ENCODE peak calls at places on chromosome 2, in five cellular contexts. C, L, H, Y and Z are unnamed samples.

GRCh38 chr2:237889016-237889415 is 29.6 kb downstream of the RAMP1 start:
- DNase-seq in C (no peak), L (no peak), H (no peak), Y (no peak), Z (no peak)

GRCh38 chr2:65639156-65639876 is 206.9 kb upstream of the SPRED2 start:
- DNase-seq in C (peak), L (peak), H (no peak), Y (no peak), Z (no peak)

GRCh38 chr2:59413751-59414570 is 1139.5 kb downstream of the BCL11A start:
- DNase-seq in C (no peak), L (no peak), H (no peak), Y (no peak), Z (no peak)

GRCh38 chr2:237873961-237874551 is 14.6 kb downstream of the RAMP1 start:
- DNase-seq in C (no peak), L (no peak), H (no peak), Y (no peak), Z (no peak)

GRCh38 chr2:25161055-25161781 is 7.2 kb downstream of the POMC start:
- DNase-seq in C (no peak), L (no peak), H (peak), Y (peak), Z (no peak)

GRCh38 chr2:191791953-191792560 is 54.8 kb downstream of the CAVIN2 start:
- DNase-seq in C (no peak), L (no peak), H (no peak), Y (no peak), Z (no peak)

GRCh38 chr2:237130562-237131421 is 45.1 kb downstream of the COPS8 start:
- DNase-seq in C (no peak), L (no peak), H (no peak), Y (no peak), Z (no peak)

GRCh38 chr2:180124273-180124881 is 117.3 kb upstream of the CWC22 start:
- DNase-seq in C (peak), L (peak), H (no peak), Y (no peak), Z (peak)

GRCh38 chr2:67985586-67985985 is 77.2 kb downstream of the C1D start:
- DNase-seq in C (no peak), L (no peak), H (no peak), Y (no peak), Z (no peak)

GRCh38 chr2:218863021-218863520 is 3.5 kb downstream of the WNT6 start:
- DNase-seq in C (no peak), L (no peak), H (no peak), Y (no peak), Z (no peak)

GRCh38 chr2:75466708-75467311 is 93.9 kb downstream of the EVA1A start:
- DNase-seq in C (peak), L (peak), H (no peak), Y (peak), Z (peak)

GRCh38 chr2:191749181-191749540 is 71.2 kb downstream of the NABP1 start:
- DNase-seq in C (no peak), L (no peak), H (no peak), Y (no peak), Z (no peak)

GRCh38 chr2:170500770-170501169 is 214.4 kb upstream of the SP5 start:
- DNase-seq in C (no peak), L (no peak), H (no peak), Y (no peak), Z (no peak)

GRCh38 chr2:218822622-218823021 is 9.0 kb downstream of the PRKAG3 start:
- DNase-seq in C (no peak), L (no peak), H (no peak), Y (no peak), Z (no peak)

GRCh38 chr2:186841940-186842339 is 7.0 kb downstream of the ZSWIM2 start:
- DNase-seq in C (peak), L (no peak), H (no peak), Y (no peak), Z (no peak)

GRCh38 chr2:204140258-204140657 is 203.7 kb downstream of the ICOS start:
- DNase-seq in C (no peak), L (no peak), H (no peak), Y (no peak), Z (no peak)

GRCh38 chr2:79040967-79041582 is 15.6 kb downstream of the REG3G start:
- DNase-seq in C (no peak), L (peak), H (no peak), Y (no peak), Z (no peak)

GRCh38 chr2:111140815-111141214 is 20.1 kb downstream of the BCL2L11 start:
- DNase-seq in C (no peak), L (no peak), H (no peak), Y (no peak), Z (no peak)

GRCh38 chr2:189557373-189557772 is 23.2 kb downstream of the SLC40A1 start:
- DNase-seq in C (no peak), L (no peak), H (no peak), Y (no peak), Z (no peak)

GRCh38 chr2:238225911-238226697 is 13.7 kb downstream of the HES6 start:
- DNase-seq in C (no peak), L (no peak), H (no peak), Y (no peak), Z (no peak)

GRCh38 chr2:175630319-175631246 is 371.5 kb downstream of the LNPK start:
- DNase-seq in C (no peak), L (peak), H (no peak), Y (no peak), Z (no peak)

GRCh38 chr2:212949786-212950185 is 201.6 kb downstream of the IKZF2 start:
- DNase-seq in C (no peak), L (no peak), H (no peak), Y (no peak), Z (no peak)

GRCh38 chr2:6352247-6352646 is 513.5 kb downstream of the CMPK2 start:
- DNase-seq in C (no peak), L (no peak), H (no peak), Y (no peak), Z (no peak)

GRCh38 chr2:6639870-6640639 is 225.7 kb downstream of the CMPK2 start:
- DNase-seq in C (no peak), L (no peak), H (no peak), Y (no peak), Z (no peak)

GRCh38 chr2:240579771-240580614 is 6.5 kb upstream of the CAPN10 start:
- DNase-seq in C (peak), L (peak), H (no peak), Y (peak), Z (no peak)

GRCh38 chr2:76157531-76157930 is 446.8 kb upstream of the GCFC2 start:
- DNase-seq in C (no peak), L (no peak), H (no peak), Y (no peak), Z (no peak)

GRCh38 chr2:48131503-48132293 is 225.4 kb upstream of the FBXO11 start:
- DNase-seq in C (peak), L (no peak), H (no peak), Y (no peak), Z (no peak)

GRCh38 chr2:222257645-222258044 is 41.2 kb downstream of the PAX3 start:
- DNase-seq in C (no peak), L (no peak), H (no peak), Y (no peak), Z (no peak)